ENCODE peak calls at places on chromosomes 2 and 18, in four cellular contexts. I, Z, S and U are unnamed samples.

GRCh38 chr2:147294825-147295392 is 549.9 kb upstream of the ACVR2A start:
- DNase-seq in I (no peak), S (no peak), Z (no peak), U (no peak)

GRCh38 chr2:40886660-40887059 is 434.8 kb upstream of the SLC8A1 start:
- DNase-seq in Z (no peak), I (no peak), S (no peak), U (no peak)

GRCh38 chr2:86218124-86218523 is 18.9 kb downstream of the MRPL35 start:
- DNase-seq in I (no peak), Z (no peak), S (no peak), U (no peak)

GRCh38 chr18:32373995-32374394 is 96.7 kb downstream of the GAREM1 start:
- DNase-seq in Z (peak), I (no peak), S (no peak), U (no peak)

GRCh38 chr2:51649366-51649765 is 617.4 kb upstream of the NRXN1 start:
- DNase-seq in I (no peak), S (no peak), Z (no peak), U (no peak)

GRCh38 chr2:13252615-13253014 is 535.9 kb downstream of the TRIB2 start:
- DNase-seq in I (peak), S (no peak), Z (no peak), U (no peak)

GRCh38 chr18:5518899-5519371 is 24.9 kb downstream of the EPB41L3 start:
- DNase-seq in S (no peak), I (no peak), Z (no peak), U (no peak)

GRCh38 chr2:10548626-10549025 is 100.5 kb upstream of the ODC1 start:
- DNase-seq in S (no peak), Z (no peak), I (no peak), U (no peak)

GRCh38 chr2:229348135-229348534 is 77.0 kb upstream of the PID1 start:
- DNase-seq in Z (no peak), S (no peak), I (no peak), U (no peak)

GRCh38 chr2:63218800-63219511 is 168.3 kb downstream of the OTX1 start:
- DNase-seq in S (no peak), I (no peak), Z (no peak), U (no peak)

GRCh38 chr18:43034683-43035500 is 80.6 kb downstream of the RIT2 start:
- DNase-seq in S (no peak), I (no peak), Z (no peak), U (peak)

GRCh38 chr2:50746526-50746925 is 285.4 kb downstream of the NRXN1 start:
- DNase-seq in I (peak), Z (no peak), S (no peak), U (no peak)

GRCh38 chr2:27489118-27489497 is 435 bp downstream of the IFT172 start:
- DNase-seq in S (no peak), Z (peak), I (no peak), U (no peak)

GRCh38 chr2:172256886-172257285 is 154.2 kb upstream of the DLX2 start:
- DNase-seq in Z (no peak), S (no peak), I (no peak), U (no peak)

GRCh38 chr2:149098722-149099121 is 60.2 kb downstream of the LYPD6B start:
- DNase-seq in Z (no peak), S (no peak), I (no peak), U (no peak)

GRCh38 chr2:215845839-215846586 is 167.3 kb downstream of the MREG start:
- DNase-seq in I (no peak), S (no peak), Z (no peak), U (no peak)

GRCh38 chr2:54240515-54241219 is 15.4 kb downstream of the TSPYL6 start:
- DNase-seq in I (no peak), Z (no peak), S (no peak), U (no peak)

GRCh38 chr2:232236200-232236599 is 142.4 kb upstream of the ALPP start:
- DNase-seq in S (no peak), I (peak), Z (no peak), U (peak)

GRCh38 chr2:181456660-181457120 is 496 bp upstream of the ITGA4 start:
- DNase-seq in Z (peak), I (no peak), S (peak), U (no peak)

GRCh38 chr2:98598781-98599428 is 9.4 kb downstream of the COA5 start:
- DNase-seq in S (no peak), I (peak), Z (no peak), U (peak)

GRCh38 chr2:72810165-72810564 is 15.7 kb downstream of the EXOC6B start:
- DNase-seq in S (no peak), I (no peak), Z (no peak), U (no peak)

GRCh38 chr2:105950521-105951389 is 206.0 kb downstream of the NCK2 start:
- DNase-seq in S (no peak), I (no peak), Z (no peak), U (no peak)

GRCh38 chr2:213159768-213160167 is 8.4 kb upstream of the IKZF2 start:
- DNase-seq in Z (no peak), I (no peak), S (no peak), U (no peak)

GRCh38 chr18:59760212-59760997 is 63.2 kb upstream of the CCBE1 start:
- DNase-seq in I (no peak), Z (no peak), S (no peak), U (no peak)

GRCh38 chr2:39942970-39943369 is 163.9 kb upstream of the THUMPD2 start:
- DNase-seq in Z (no peak), S (no peak), I (no peak), U (no peak)

GRCh38 chr2:16722677-16723076 is 57.0 kb upstream of the CYRIA start:
- DNase-seq in S (no peak), Z (no peak), I (no peak), U (no peak)

GRCh38 chr18:78580835-78581339 is 398.7 kb upstream of the SALL3 start:
- DNase-seq in S (no peak), I (no peak), Z (no peak), U (no peak)

GRCh38 chr18:75785175-75785574 is 357.7 kb upstream of the SMIM21 start:
- DNase-seq in I (no peak), S (no peak), Z (no peak), U (no peak)

GRCh38 chr2:24210106-24210455 is 35.2 kb downstream of the FAM228A start:
- DNase-seq in I (no peak), Z (no peak), S (no peak), U (no peak)

GRCh38 chr2:8677646-8678592 is 3.9 kb upstream of the ID2 start:
- DNase-seq in I (no peak), S (peak), Z (peak), U (no peak)

GRCh38 chr2:221095381-221095780 is 476.7 kb downstream of the EPHA4 start:
- DNase-seq in Z (no peak), I (no peak), S (no peak), U (no peak)

GRCh38 chr18:3577456-3577855 is 127.5 kb downstream of the TGIF1 start:
- DNase-seq in I (no peak), Z (no peak), S (no peak), U (no peak)

GRCh38 chr2:140658766-140659165 is 1472.0 kb downstream of the LRP1B start:
- DNase-seq in I (no peak), Z (no peak), S (no peak), U (no peak)

GRCh38 chr2:174605687-174606086 is 8.1 kb upstream of the WIPF1 start:
- DNase-seq in Z (no peak), I (no peak), S (no peak), U (no peak)

GRCh38 chr2:215657844-215658243 is 222.0 kb upstream of the FN1 start:
- DNase-seq in I (peak), Z (no peak), S (no peak), U (peak)

GRCh38 chr2:99682280-99683060 is 192.7 kb upstream of the REV1 start:
- DNase-seq in Z (no peak), I (no peak), S (no peak), U (no peak)

GRCh38 chr18:51191139-51191717 is 6.3 kb downstream of the MEX3C start:
- DNase-seq in Z (no peak), S (no peak), I (no peak), U (no peak)

GRCh38 chr18:8854550-8854949 is 149.2 kb downstream of the MTCL1 start:
- DNase-seq in I (no peak), S (no peak), Z (no peak), U (no peak)

GRCh38 chr18:555705-556402 is 24.3 kb upstream of the CETN1 start:
- DNase-seq in Z (no peak), S (no peak), I (no peak), U (no peak)

GRCh38 chr2:144322379-144322778 is 197.5 kb downstream of the ZEB2 start:
- DNase-seq in S (no peak), I (no peak), Z (no peak), U (no peak)

GRCh38 chr2:144320491-144320890 is 199.4 kb downstream of the ZEB2 start:
- DNase-seq in Z (no peak), I (peak), S (peak), U (peak)

DNA sequence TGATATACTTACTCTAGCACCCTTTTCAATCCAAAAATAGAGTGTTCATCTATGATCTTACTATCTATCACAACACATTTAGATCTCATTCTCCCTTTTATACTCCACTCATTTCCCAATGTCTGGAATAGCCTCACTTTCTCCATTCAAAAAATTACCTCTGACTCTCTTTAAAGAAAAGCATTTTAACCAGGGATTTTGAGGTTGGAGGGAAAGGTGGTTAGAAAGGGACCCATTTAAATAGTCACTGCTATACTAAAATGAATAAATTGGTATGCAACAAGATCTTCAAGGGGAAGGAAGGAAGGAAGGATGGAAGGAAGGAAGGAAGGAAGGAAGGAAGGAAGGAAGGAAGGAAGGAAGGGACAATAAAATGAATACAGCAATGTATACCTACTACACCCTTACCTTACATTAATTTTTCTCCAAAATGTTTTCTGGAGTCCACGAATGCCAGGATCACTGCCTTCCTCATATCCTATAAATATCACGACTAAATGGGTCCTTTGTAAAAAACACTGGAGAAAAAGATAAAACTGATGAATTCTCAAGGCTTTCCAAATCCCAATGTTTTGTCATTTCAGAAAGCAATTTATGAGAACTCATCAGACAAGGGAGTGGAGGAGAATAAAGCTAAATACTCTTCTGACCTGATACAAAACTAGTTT is 202.7 kb downstream of the ZEB2 start:
- DNase-seq in I (no peak), S (no peak), Z (no peak), U (no peak)
- H3K27ac ChIP-seq in I (no peak), S (no peak), Z (no peak), U (no peak)

DNA sequence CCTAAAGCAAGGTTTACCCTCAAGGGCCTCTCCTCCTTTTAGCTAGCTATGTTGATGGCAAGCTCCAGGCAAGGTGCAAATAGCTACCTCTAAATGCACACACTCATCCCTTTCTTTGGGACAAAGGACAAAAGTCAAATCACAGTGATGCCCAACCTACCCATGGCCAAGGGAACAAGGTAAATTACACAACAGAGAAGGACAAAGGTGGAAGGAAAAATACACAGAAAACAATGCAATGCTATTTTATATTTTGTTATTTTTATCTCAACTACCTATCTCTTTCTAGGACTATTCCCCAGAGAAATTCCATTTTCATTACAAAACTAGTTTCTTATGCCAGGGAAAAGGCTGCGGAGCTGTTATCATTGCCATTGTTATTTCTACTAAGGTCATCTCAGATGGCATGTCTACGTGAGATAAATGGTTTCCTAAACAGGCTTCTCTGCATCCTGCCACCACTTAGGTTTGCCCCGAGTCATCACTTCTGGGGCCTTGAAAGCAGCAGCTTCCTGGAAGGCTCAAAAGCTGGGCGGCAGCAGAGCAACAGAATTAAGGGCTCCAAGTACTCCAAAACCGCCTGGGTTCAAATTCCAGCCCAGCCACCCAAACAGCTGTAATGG is 21.1 kb downstream of the BCL2 start:
- DNase-seq in S (no peak), Z (no peak), I (no peak), U (no peak)
- H3K27ac ChIP-seq in S (no peak), Z (no peak), I (no peak), U (no peak)

GRCh38 chr2:203018181-203018580 is 3.5 kb downstream of the NBEAL1 start:
- DNase-seq in Z (no peak), S (no peak), I (no peak), U (no peak)
- H3K27ac ChIP-seq in Z (peak), S (peak), I (peak), U (no peak)

DNA sequence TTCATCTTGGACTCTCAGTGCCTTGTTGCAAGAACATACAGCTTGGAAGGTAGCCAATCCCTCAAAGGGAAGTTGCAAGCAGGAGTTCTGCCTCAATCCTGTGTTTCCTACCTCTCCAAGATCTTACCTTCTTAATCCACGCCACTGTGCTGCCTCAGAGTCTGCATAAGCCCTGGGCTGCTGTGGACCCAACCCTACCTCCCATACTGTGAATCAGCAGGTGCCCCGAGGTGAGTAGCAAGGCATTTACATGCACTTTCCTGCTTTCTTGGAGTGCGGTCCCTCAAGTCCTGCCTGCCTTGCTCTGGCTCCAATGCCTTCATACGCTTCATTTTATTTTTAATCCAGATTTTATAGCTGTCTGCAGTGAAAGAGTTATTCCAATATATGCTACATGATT is 413.8 kb upstream of the RAB6C start:
- DNase-seq in I (no peak), S (no peak), Z (no peak), U (no peak)
- H3K27ac ChIP-seq in I (no peak), S (no peak), Z (no peak), U (no peak)

DNA sequence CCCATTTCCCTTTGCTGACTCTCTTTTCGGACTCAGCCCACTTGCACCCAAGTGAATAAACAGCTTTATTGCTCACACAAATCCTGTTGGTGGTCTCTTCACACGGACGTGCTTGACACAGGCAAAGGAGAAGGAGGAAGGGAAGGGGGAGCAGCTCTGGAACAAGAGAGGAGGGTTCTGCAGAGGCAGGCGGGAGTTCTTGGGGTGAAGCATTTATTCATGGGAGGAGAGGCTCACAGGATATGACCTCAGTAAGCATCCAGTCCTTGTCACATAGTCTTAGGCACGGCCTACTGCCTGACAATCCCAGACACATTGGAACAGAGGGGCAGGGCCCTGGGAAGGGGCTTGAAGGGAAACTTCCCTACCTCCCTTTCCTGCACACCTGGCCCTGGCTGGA is 171.7 kb upstream of the HS6ST1 start:
- DNase-seq in S (no peak), I (no peak), Z (no peak), U (no peak)
- H3K27ac ChIP-seq in S (no peak), I (no peak), Z (no peak), U (no peak)

GRCh38 chr18:12420831-12421421 is 13.2 kb downstream of the PRELID3A start:
- DNase-seq in I (no peak), S (no peak), Z (no peak), U (no peak)
- H3K27ac ChIP-seq in I (no peak), S (no peak), Z (no peak), U (no peak)